ENCODE peak calls at places on chromosome 10, in four cellular contexts. Y is activated CD8-positive, alpha-beta memory T cell treated with anti-CD3 and anti-CD28 coated beads, Interleukin-2, amount 50 U/mL, for 4 hours; I is NCI-H1105; P is cardiac muscle cell. B is an unnamed sample.

GRCh38 chr10:29501692-29502091 is 133.1 kb downstream of the SVIL start:
- DNase-seq in Y (no peak), I (no peak), P (peak; percentile 59), B (no peak)

GRCh38 chr10:126502481-126502880 is 114.2 kb upstream of the ADAM12 start:
- DNase-seq in Y (no peak), I (no peak), P (peak; percentile 6), B (no peak)

GRCh38 chr10:103835121-103836045 is 20.0 kb downstream of the SH3PXD2A start:
- DNase-seq in Y (no peak), I (no peak), P (peak; percentile 93), B (no peak)

GRCh38 chr10:77616766-77617165 is 20.8 kb downstream of the KCNMA1 start:
- DNase-seq in Y (no peak), I (no peak), P (no peak), B (no peak)

GRCh38 chr10:110170142-110170887 is 37.1 kb upstream of the MXI1 start:
- DNase-seq in Y (no peak), I (no peak), P (no peak), B (no peak)

GRCh38 chr10:124697837-124698559 is 46.2 kb downstream of the FAM53B start:
- DNase-seq in Y (peak; percentile 44), I (no peak), P (no peak), B (no peak)

GRCh38 chr10:75019360-75019759 is 92.1 kb upstream of the SAMD8 start:
- DNase-seq in Y (no peak), I (peak; percentile 48), P (peak; percentile 57), B (no peak)

GRCh38 chr10:124942317-124943169 is 620 bp downstream of the ZRANB1 start:
- DNase-seq in Y (no peak), I (no peak), P (no peak), B (no peak)

GRCh38 chr10:101672536-101672935 is 22.4 kb downstream of the FBXW4 start:
- DNase-seq in Y (no peak), I (no peak), P (no peak), B (no peak)

GRCh38 chr10:52621635-52622079 is 150.9 kb downstream of the MBL2 start:
- DNase-seq in Y (no peak), I (no peak), P (peak; percentile 25), B (no peak)

GRCh38 chr10:74926791-74927585 is 100.6 kb downstream of the KAT6B start:
- DNase-seq in Y (no peak), I (no peak), P (no peak), B (no peak)

GRCh38 chr10:87850742-87851205 is 12.6 kb downstream of the KLLN start:
- DNase-seq in Y (peak; percentile 50), I (peak; percentile 42), P (peak; percentile 83), B (no peak)

GRCh38 chr10:12782537-12782936 is 219.0 kb downstream of the CCDC3 start:
- DNase-seq in Y (peak; percentile 36), I (no peak), P (peak; percentile 52), B (no peak)

GRCh38 chr10:113958631-113959382 is 84.9 kb upstream of the ADRB1 start:
- DNase-seq in Y (no peak), I (no peak), P (peak; percentile 89), B (no peak)

GRCh38 chr10:57696641-57697040 is 571.1 kb downstream of the IPMK start:
- DNase-seq in Y (no peak), I (no peak), P (peak; percentile 85), B (no peak)